ENCODE peak calls at places on chromosomes 12 and 14, in seven cellular contexts. One of them, this sample, is unnamed.

GRCh38 chr12:58433969-58434368 is 486.3 kb downstream of the LRIG3 start:
- DNase-seq in cardiac fibroblast: no peak
- DNase-seq in stimulated activated CD8-positive, alpha-beta memory T cell treated with anti-CD3 and anti-CD28 coated beads, Interleukin-7, amount 100 ng/mL, for 4 hours: no peak
- DNase-seq in effector memory CD4-positive, alpha-beta T cell: no peak
- DNase-seq in central memory CD8-positive, alpha-beta T cell: no peak
- DNase-seq in CD14-positive monocyte: no peak
- DNase-seq in astrocyte of the hippocampus: no peak
- DNase-seq in this sample: no peak

GRCh38 chr14:71089974-71090373 is 182.7 kb downstream of the PCNX1 start:
- DNase-seq in cardiac fibroblast: peak
- DNase-seq in stimulated activated CD8-positive, alpha-beta memory T cell treated with anti-CD3 and anti-CD28 coated beads, Interleukin-7, amount 100 ng/mL, for 4 hours: no peak
- DNase-seq in effector memory CD4-positive, alpha-beta T cell: no peak
- DNase-seq in central memory CD8-positive, alpha-beta T cell: no peak
- DNase-seq in CD14-positive monocyte: no peak
- DNase-seq in astrocyte of the hippocampus: peak
- DNase-seq in this sample: no peak

GRCh38 chr12:125148316-125148715 is 83.1 kb downstream of the AACS start:
- DNase-seq in cardiac fibroblast: no peak
- DNase-seq in stimulated activated CD8-positive, alpha-beta memory T cell treated with anti-CD3 and anti-CD28 coated beads, Interleukin-7, amount 100 ng/mL, for 4 hours: no peak
- DNase-seq in effector memory CD4-positive, alpha-beta T cell: no peak
- DNase-seq in central memory CD8-positive, alpha-beta T cell: no peak
- DNase-seq in CD14-positive monocyte: no peak
- DNase-seq in astrocyte of the hippocampus: no peak
- DNase-seq in this sample: no peak

GRCh38 chr12:117914686-117915085 is 54.1 kb downstream of the KSR2 start:
- DNase-seq in cardiac fibroblast: no peak
- DNase-seq in stimulated activated CD8-positive, alpha-beta memory T cell treated with anti-CD3 and anti-CD28 coated beads, Interleukin-7, amount 100 ng/mL, for 4 hours: no peak
- DNase-seq in effector memory CD4-positive, alpha-beta T cell: no peak
- DNase-seq in central memory CD8-positive, alpha-beta T cell: no peak
- DNase-seq in CD14-positive monocyte: no peak
- DNase-seq in astrocyte of the hippocampus: no peak
- DNase-seq in this sample: no peak

GRCh38 chr12:118332511-118332910 is 40.2 kb downstream of the TAOK3 start:
- DNase-seq in cardiac fibroblast: no peak
- DNase-seq in stimulated activated CD8-positive, alpha-beta memory T cell treated with anti-CD3 and anti-CD28 coated beads, Interleukin-7, amount 100 ng/mL, for 4 hours: no peak
- DNase-seq in effector memory CD4-positive, alpha-beta T cell: no peak
- DNase-seq in central memory CD8-positive, alpha-beta T cell: no peak
- DNase-seq in CD14-positive monocyte: peak
- DNase-seq in astrocyte of the hippocampus: no peak
- DNase-seq in this sample: no peak

GRCh38 chr12:132575661-132576060 is 34.7 kb downstream of the LRCOL1 start:
- DNase-seq in cardiac fibroblast: no peak
- DNase-seq in stimulated activated CD8-positive, alpha-beta memory T cell treated with anti-CD3 and anti-CD28 coated beads, Interleukin-7, amount 100 ng/mL, for 4 hours: no peak
- DNase-seq in effector memory CD4-positive, alpha-beta T cell: no peak
- DNase-seq in central memory CD8-positive, alpha-beta T cell: no peak
- DNase-seq in CD14-positive monocyte: no peak
- DNase-seq in astrocyte of the hippocampus: no peak
- DNase-seq in this sample: no peak

GRCh38 chr12:7512528-7512927 is 9.0 kb upstream of the CD163 start:
- DNase-seq in cardiac fibroblast: peak
- DNase-seq in stimulated activated CD8-positive, alpha-beta memory T cell treated with anti-CD3 and anti-CD28 coated beads, Interleukin-7, amount 100 ng/mL, for 4 hours: no peak
- DNase-seq in effector memory CD4-positive, alpha-beta T cell: no peak
- DNase-seq in central memory CD8-positive, alpha-beta T cell: no peak
- DNase-seq in CD14-positive monocyte: peak
- DNase-seq in astrocyte of the hippocampus: peak
- DNase-seq in this sample: no peak

GRCh38 chr12:56160160-56160763 is 2.1 kb downstream of the MYL6 start:
- DNase-seq in cardiac fibroblast: peak
- DNase-seq in stimulated activated CD8-positive, alpha-beta memory T cell treated with anti-CD3 and anti-CD28 coated beads, Interleukin-7, amount 100 ng/mL, for 4 hours: peak
- DNase-seq in effector memory CD4-positive, alpha-beta T cell: peak
- DNase-seq in central memory CD8-positive, alpha-beta T cell: no peak
- DNase-seq in CD14-positive monocyte: no peak
- DNase-seq in astrocyte of the hippocampus: peak
- DNase-seq in this sample: no peak

GRCh38 chr12:112175361-112176155 is 50.2 kb downstream of the TRAFD1 start:
- DNase-seq in cardiac fibroblast: no peak
- DNase-seq in stimulated activated CD8-positive, alpha-beta memory T cell treated with anti-CD3 and anti-CD28 coated beads, Interleukin-7, amount 100 ng/mL, for 4 hours: no peak
- DNase-seq in effector memory CD4-positive, alpha-beta T cell: no peak
- DNase-seq in central memory CD8-positive, alpha-beta T cell: no peak
- DNase-seq in CD14-positive monocyte: no peak
- DNase-seq in astrocyte of the hippocampus: no peak
- DNase-seq in this sample: no peak

GRCh38 chr14:102738373-102739189 is 38.7 kb upstream of the TRAF3 start:
- DNase-seq in cardiac fibroblast: no peak
- DNase-seq in stimulated activated CD8-positive, alpha-beta memory T cell treated with anti-CD3 and anti-CD28 coated beads, Interleukin-7, amount 100 ng/mL, for 4 hours: no peak
- DNase-seq in effector memory CD4-positive, alpha-beta T cell: no peak
- DNase-seq in central memory CD8-positive, alpha-beta T cell: no peak
- DNase-seq in CD14-positive monocyte: no peak
- DNase-seq in astrocyte of the hippocampus: no peak
- DNase-seq in this sample: no peak

GRCh38 chr12:89243786-89244185 is 108.5 kb downstream of the DUSP6 start:
- DNase-seq in cardiac fibroblast: no peak
- DNase-seq in stimulated activated CD8-positive, alpha-beta memory T cell treated with anti-CD3 and anti-CD28 coated beads, Interleukin-7, amount 100 ng/mL, for 4 hours: no peak
- DNase-seq in effector memory CD4-positive, alpha-beta T cell: no peak
- DNase-seq in central memory CD8-positive, alpha-beta T cell: no peak
- DNase-seq in CD14-positive monocyte: peak
- DNase-seq in astrocyte of the hippocampus: no peak
- DNase-seq in this sample: no peak

GRCh38 chr14:99910337-99911268 is 117.4 kb downstream of the EML1 start:
- DNase-seq in cardiac fibroblast: peak
- DNase-seq in stimulated activated CD8-positive, alpha-beta memory T cell treated with anti-CD3 and anti-CD28 coated beads, Interleukin-7, amount 100 ng/mL, for 4 hours: no peak
- DNase-seq in effector memory CD4-positive, alpha-beta T cell: no peak
- DNase-seq in central memory CD8-positive, alpha-beta T cell: no peak
- DNase-seq in CD14-positive monocyte: no peak
- DNase-seq in astrocyte of the hippocampus: peak
- DNase-seq in this sample: no peak

GRCh38 chr12:33514893-33515292 is 75.3 kb upstream of the SYT10 start:
- DNase-seq in cardiac fibroblast: no peak
- DNase-seq in stimulated activated CD8-positive, alpha-beta memory T cell treated with anti-CD3 and anti-CD28 coated beads, Interleukin-7, amount 100 ng/mL, for 4 hours: no peak
- DNase-seq in effector memory CD4-positive, alpha-beta T cell: no peak
- DNase-seq in central memory CD8-positive, alpha-beta T cell: no peak
- DNase-seq in CD14-positive monocyte: no peak
- DNase-seq in astrocyte of the hippocampus: no peak
- DNase-seq in this sample: no peak

GRCh38 chr14:71638523-71639196 is 293.6 kb upstream of the RGS6 start:
- DNase-seq in cardiac fibroblast: peak
- DNase-seq in stimulated activated CD8-positive, alpha-beta memory T cell treated with anti-CD3 and anti-CD28 coated beads, Interleukin-7, amount 100 ng/mL, for 4 hours: no peak
- DNase-seq in effector memory CD4-positive, alpha-beta T cell: no peak
- DNase-seq in central memory CD8-positive, alpha-beta T cell: no peak
- DNase-seq in CD14-positive monocyte: no peak
- DNase-seq in astrocyte of the hippocampus: no peak
- DNase-seq in this sample: no peak

GRCh38 chr12:113220593-113221180 is 577 bp upstream of the TPCN1 start:
- DNase-seq in cardiac fibroblast: no peak
- DNase-seq in stimulated activated CD8-positive, alpha-beta memory T cell treated with anti-CD3 and anti-CD28 coated beads, Interleukin-7, amount 100 ng/mL, for 4 hours: no peak
- DNase-seq in effector memory CD4-positive, alpha-beta T cell: no peak
- DNase-seq in central memory CD8-positive, alpha-beta T cell: no peak
- DNase-seq in CD14-positive monocyte: no peak
- DNase-seq in astrocyte of the hippocampus: no peak
- DNase-seq in this sample: no peak

GRCh38 chr14:68879841-68880575 is 87.1 kb upstream of the ZFP36L1 start:
- DNase-seq in cardiac fibroblast: no peak
- DNase-seq in stimulated activated CD8-positive, alpha-beta memory T cell treated with anti-CD3 and anti-CD28 coated beads, Interleukin-7, amount 100 ng/mL, for 4 hours: no peak
- DNase-seq in effector memory CD4-positive, alpha-beta T cell: no peak
- DNase-seq in central memory CD8-positive, alpha-beta T cell: no peak
- DNase-seq in CD14-positive monocyte: no peak
- DNase-seq in astrocyte of the hippocampus: no peak
- DNase-seq in this sample: no peak

GRCh38 chr12:80778005-80778541 is 61.4 kb downstream of the MYF5 start:
- DNase-seq in cardiac fibroblast: peak
- DNase-seq in stimulated activated CD8-positive, alpha-beta memory T cell treated with anti-CD3 and anti-CD28 coated beads, Interleukin-7, amount 100 ng/mL, for 4 hours: no peak
- DNase-seq in effector memory CD4-positive, alpha-beta T cell: no peak
- DNase-seq in central memory CD8-positive, alpha-beta T cell: no peak
- DNase-seq in CD14-positive monocyte: no peak
- DNase-seq in astrocyte of the hippocampus: peak
- DNase-seq in this sample: no peak

GRCh38 chr12:27797301-27798025 is 17.4 kb upstream of the MANSC4 start:
- DNase-seq in cardiac fibroblast: no peak
- DNase-seq in stimulated activated CD8-positive, alpha-beta memory T cell treated with anti-CD3 and anti-CD28 coated beads, Interleukin-7, amount 100 ng/mL, for 4 hours: no peak
- DNase-seq in effector memory CD4-positive, alpha-beta T cell: no peak
- DNase-seq in central memory CD8-positive, alpha-beta T cell: no peak
- DNase-seq in CD14-positive monocyte: no peak
- DNase-seq in astrocyte of the hippocampus: no peak
- DNase-seq in this sample: no peak

GRCh38 chr12:12719496-12719895 is 2.3 kb downstream of the CDKN1B start:
- DNase-seq in cardiac fibroblast: no peak
- DNase-seq in stimulated activated CD8-positive, alpha-beta memory T cell treated with anti-CD3 and anti-CD28 coated beads, Interleukin-7, amount 100 ng/mL, for 4 hours: no peak
- DNase-seq in effector memory CD4-positive, alpha-beta T cell: no peak
- DNase-seq in central memory CD8-positive, alpha-beta T cell: no peak
- DNase-seq in CD14-positive monocyte: peak
- DNase-seq in astrocyte of the hippocampus: peak
- DNase-seq in this sample: no peak

GRCh38 chr14:90720832-90721231 is 95.4 kb downstream of the TTC7B start:
- DNase-seq in cardiac fibroblast: no peak
- DNase-seq in stimulated activated CD8-positive, alpha-beta memory T cell treated with anti-CD3 and anti-CD28 coated beads, Interleukin-7, amount 100 ng/mL, for 4 hours: no peak
- DNase-seq in effector memory CD4-positive, alpha-beta T cell: no peak
- DNase-seq in central memory CD8-positive, alpha-beta T cell: no peak
- DNase-seq in CD14-positive monocyte: no peak
- DNase-seq in astrocyte of the hippocampus: no peak
- DNase-seq in this sample: no peak

GRCh38 chr12:44848771-44849085 is 27.4 kb downstream of the NELL2 start:
- DNase-seq in cardiac fibroblast: no peak
- DNase-seq in stimulated activated CD8-positive, alpha-beta memory T cell treated with anti-CD3 and anti-CD28 coated beads, Interleukin-7, amount 100 ng/mL, for 4 hours: no peak
- DNase-seq in effector memory CD4-positive, alpha-beta T cell: no peak
- DNase-seq in central memory CD8-positive, alpha-beta T cell: no peak
- DNase-seq in CD14-positive monocyte: no peak
- DNase-seq in astrocyte of the hippocampus: no peak
- DNase-seq in this sample: no peak

GRCh38 chr12:47028981-47029708 is 50.3 kb upstream of the PCED1B start:
- DNase-seq in cardiac fibroblast: no peak
- DNase-seq in stimulated activated CD8-positive, alpha-beta memory T cell treated with anti-CD3 and anti-CD28 coated beads, Interleukin-7, amount 100 ng/mL, for 4 hours: no peak
- DNase-seq in effector memory CD4-positive, alpha-beta T cell: no peak
- DNase-seq in central memory CD8-positive, alpha-beta T cell: no peak
- DNase-seq in CD14-positive monocyte: no peak
- DNase-seq in astrocyte of the hippocampus: no peak
- DNase-seq in this sample: no peak

GRCh38 chr12:56581418-56582145 is 48.5 kb downstream of the BAZ2A start:
- DNase-seq in cardiac fibroblast: no peak
- DNase-seq in stimulated activated CD8-positive, alpha-beta memory T cell treated with anti-CD3 and anti-CD28 coated beads, Interleukin-7, amount 100 ng/mL, for 4 hours: peak
- DNase-seq in effector memory CD4-positive, alpha-beta T cell: peak
- DNase-seq in central memory CD8-positive, alpha-beta T cell: no peak
- DNase-seq in CD14-positive monocyte: no peak
- DNase-seq in astrocyte of the hippocampus: peak
- DNase-seq in this sample: no peak

GRCh38 chr12:6224550-6224949 is 24.4 kb downstream of the CD9 start:
- DNase-seq in cardiac fibroblast: peak
- DNase-seq in stimulated activated CD8-positive, alpha-beta memory T cell treated with anti-CD3 and anti-CD28 coated beads, Interleukin-7, amount 100 ng/mL, for 4 hours: no peak
- DNase-seq in effector memory CD4-positive, alpha-beta T cell: no peak
- DNase-seq in central memory CD8-positive, alpha-beta T cell: no peak
- DNase-seq in CD14-positive monocyte: no peak
- DNase-seq in astrocyte of the hippocampus: peak
- DNase-seq in this sample: no peak

GRCh38 chr12:93699271-93700141 is 22.3 kb downstream of the CRADD start:
- DNase-seq in cardiac fibroblast: peak
- DNase-seq in stimulated activated CD8-positive, alpha-beta memory T cell treated with anti-CD3 and anti-CD28 coated beads, Interleukin-7, amount 100 ng/mL, for 4 hours: no peak
- DNase-seq in effector memory CD4-positive, alpha-beta T cell: no peak
- DNase-seq in central memory CD8-positive, alpha-beta T cell: no peak
- DNase-seq in CD14-positive monocyte: no peak
- DNase-seq in astrocyte of the hippocampus: peak
- DNase-seq in this sample: no peak

GRCh38 chr14:101514136-101514535 is 47.2 kb upstream of the DIO3 start:
- DNase-seq in cardiac fibroblast: no peak
- DNase-seq in stimulated activated CD8-positive, alpha-beta memory T cell treated with anti-CD3 and anti-CD28 coated beads, Interleukin-7, amount 100 ng/mL, for 4 hours: no peak
- DNase-seq in effector memory CD4-positive, alpha-beta T cell: no peak
- DNase-seq in central memory CD8-positive, alpha-beta T cell: no peak
- DNase-seq in CD14-positive monocyte: no peak
- DNase-seq in astrocyte of the hippocampus: no peak
- DNase-seq in this sample: no peak

GRCh38 chr12:93234641-93235040 is 143.1 kb upstream of the NUDT4 start:
- DNase-seq in cardiac fibroblast: no peak
- DNase-seq in stimulated activated CD8-positive, alpha-beta memory T cell treated with anti-CD3 and anti-CD28 coated beads, Interleukin-7, amount 100 ng/mL, for 4 hours: no peak
- DNase-seq in effector memory CD4-positive, alpha-beta T cell: no peak
- DNase-seq in central memory CD8-positive, alpha-beta T cell: no peak
- DNase-seq in CD14-positive monocyte: no peak
- DNase-seq in astrocyte of the hippocampus: no peak
- DNase-seq in this sample: no peak

GRCh38 chr12:58412466-58412865 is 471.1 kb downstream of the ATP23 start:
- DNase-seq in cardiac fibroblast: peak
- DNase-seq in stimulated activated CD8-positive, alpha-beta memory T cell treated with anti-CD3 and anti-CD28 coated beads, Interleukin-7, amount 100 ng/mL, for 4 hours: no peak
- DNase-seq in effector memory CD4-positive, alpha-beta T cell: no peak
- DNase-seq in central memory CD8-positive, alpha-beta T cell: no peak
- DNase-seq in CD14-positive monocyte: no peak
- DNase-seq in astrocyte of the hippocampus: no peak
- DNase-seq in this sample: no peak

GRCh38 chr12:132825089-132825488 is 3.6 kb downstream of the GOLGA3 start:
- DNase-seq in cardiac fibroblast: no peak
- DNase-seq in stimulated activated CD8-positive, alpha-beta memory T cell treated with anti-CD3 and anti-CD28 coated beads, Interleukin-7, amount 100 ng/mL, for 4 hours: no peak
- DNase-seq in effector memory CD4-positive, alpha-beta T cell: no peak
- DNase-seq in central memory CD8-positive, alpha-beta T cell: no peak
- DNase-seq in CD14-positive monocyte: no peak
- DNase-seq in astrocyte of the hippocampus: no peak
- DNase-seq in this sample: no peak

GRCh38 chr14:35292770-35293561 is 784 bp downstream of the PSMA6 start:
- DNase-seq in cardiac fibroblast: no peak
- DNase-seq in stimulated activated CD8-positive, alpha-beta memory T cell treated with anti-CD3 and anti-CD28 coated beads, Interleukin-7, amount 100 ng/mL, for 4 hours: no peak
- DNase-seq in effector memory CD4-positive, alpha-beta T cell: no peak
- DNase-seq in central memory CD8-positive, alpha-beta T cell: no peak
- DNase-seq in CD14-positive monocyte: no peak
- DNase-seq in astrocyte of the hippocampus: peak
- DNase-seq in this sample: no peak

GRCh38 chr12:95506707-95507523 is 33.0 kb downstream of the METAP2 start:
- DNase-seq in cardiac fibroblast: no peak
- DNase-seq in stimulated activated CD8-positive, alpha-beta memory T cell treated with anti-CD3 and anti-CD28 coated beads, Interleukin-7, amount 100 ng/mL, for 4 hours: no peak
- DNase-seq in effector memory CD4-positive, alpha-beta T cell: no peak
- DNase-seq in central memory CD8-positive, alpha-beta T cell: no peak
- DNase-seq in CD14-positive monocyte: no peak
- DNase-seq in astrocyte of the hippocampus: no peak
- DNase-seq in this sample: no peak

GRCh38 chr12:95083938-95084337 is 10.5 kb upstream of the NR2C1 start:
- DNase-seq in cardiac fibroblast: peak
- DNase-seq in stimulated activated CD8-positive, alpha-beta memory T cell treated with anti-CD3 and anti-CD28 coated beads, Interleukin-7, amount 100 ng/mL, for 4 hours: no peak
- DNase-seq in effector memory CD4-positive, alpha-beta T cell: no peak
- DNase-seq in central memory CD8-positive, alpha-beta T cell: no peak
- DNase-seq in CD14-positive monocyte: no peak
- DNase-seq in astrocyte of the hippocampus: peak
- DNase-seq in this sample: no peak

GRCh38 chr14:23869078-23869719 is 84.4 kb upstream of the DHRS4 start:
- DNase-seq in cardiac fibroblast: no peak
- DNase-seq in stimulated activated CD8-positive, alpha-beta memory T cell treated with anti-CD3 and anti-CD28 coated beads, Interleukin-7, amount 100 ng/mL, for 4 hours: no peak
- DNase-seq in effector memory CD4-positive, alpha-beta T cell: no peak
- DNase-seq in central memory CD8-positive, alpha-beta T cell: no peak
- DNase-seq in CD14-positive monocyte: no peak
- DNase-seq in astrocyte of the hippocampus: no peak
- DNase-seq in this sample: no peak

GRCh38 chr12:76927170-76927784 is 48.5 kb upstream of the CSRP2 start:
- DNase-seq in cardiac fibroblast: peak
- DNase-seq in stimulated activated CD8-positive, alpha-beta memory T cell treated with anti-CD3 and anti-CD28 coated beads, Interleukin-7, amount 100 ng/mL, for 4 hours: no peak
- DNase-seq in effector memory CD4-positive, alpha-beta T cell: no peak
- DNase-seq in central memory CD8-positive, alpha-beta T cell: no peak
- DNase-seq in CD14-positive monocyte: no peak
- DNase-seq in astrocyte of the hippocampus: peak
- DNase-seq in this sample: no peak

GRCh38 chr14:21990116-21990515 is 316.5 kb upstream of the OR4E1 start:
- DNase-seq in cardiac fibroblast: no peak
- DNase-seq in stimulated activated CD8-positive, alpha-beta memory T cell treated with anti-CD3 and anti-CD28 coated beads, Interleukin-7, amount 100 ng/mL, for 4 hours: no peak
- DNase-seq in effector memory CD4-positive, alpha-beta T cell: no peak
- DNase-seq in central memory CD8-positive, alpha-beta T cell: no peak
- DNase-seq in CD14-positive monocyte: no peak
- DNase-seq in astrocyte of the hippocampus: peak
- DNase-seq in this sample: no peak

GRCh38 chr14:77882098-77882497 is 82.2 kb downstream of the ADCK1 start:
- DNase-seq in cardiac fibroblast: peak
- DNase-seq in stimulated activated CD8-positive, alpha-beta memory T cell treated with anti-CD3 and anti-CD28 coated beads, Interleukin-7, amount 100 ng/mL, for 4 hours: no peak
- DNase-seq in effector memory CD4-positive, alpha-beta T cell: no peak
- DNase-seq in central memory CD8-positive, alpha-beta T cell: no peak
- DNase-seq in CD14-positive monocyte: no peak
- DNase-seq in astrocyte of the hippocampus: no peak
- DNase-seq in this sample: no peak

GRCh38 chr14:68785817-68786490 is 6.9 kb downstream of the ZFP36L1 start:
- DNase-seq in cardiac fibroblast: peak
- DNase-seq in stimulated activated CD8-positive, alpha-beta memory T cell treated with anti-CD3 and anti-CD28 coated beads, Interleukin-7, amount 100 ng/mL, for 4 hours: no peak
- DNase-seq in effector memory CD4-positive, alpha-beta T cell: peak
- DNase-seq in central memory CD8-positive, alpha-beta T cell: no peak
- DNase-seq in CD14-positive monocyte: no peak
- DNase-seq in astrocyte of the hippocampus: peak
- DNase-seq in this sample: no peak

This sample was measured in memory B cell.